ENCODE peak calls at places on chromosomes 3 and 15, in six cellular contexts. One of them, this sample, is unnamed.

GRCh38 chr15:99683000-99683670 is 50.1 kb downstream of the LYSMD4 start:
- DNase-seq in SK-N-SH: no peak
- DNase-seq in coronary artery: no peak
- DNase-seq in AG04450: no peak
- DNase-seq in transverse colon: no peak
- DNase-seq in sigmoid colon: no peak
- DNase-seq in this sample: no peak

GRCh38 chr3:98772022-98772421 is 8.9 kb downstream of the ST3GAL6 start:
- DNase-seq in transverse colon: no peak
- DNase-seq in AG04450: no peak
- DNase-seq in sigmoid colon: no peak
- DNase-seq in SK-N-SH: no peak
- DNase-seq in coronary artery: no peak
- DNase-seq in this sample: no peak

GRCh38 chr3:184360070-184360833 is 1.2 kb downstream of the CLCN2 start:
- DNase-seq in SK-N-SH: no peak
- DNase-seq in coronary artery: no peak
- DNase-seq in sigmoid colon: no peak
- DNase-seq in AG04450: no peak
- DNase-seq in transverse colon: no peak
- DNase-seq in this sample: no peak

GRCh38 chr3:197590313-197590962 is 34.7 kb upstream of the BDH1 start:
- DNase-seq in SK-N-SH: no peak
- DNase-seq in transverse colon: peak; percentile 86
- DNase-seq in AG04450: no peak
- DNase-seq in coronary artery: no peak
- DNase-seq in sigmoid colon: no peak
- DNase-seq in this sample: no peak

GRCh38 chr15:92624401-92624991 is 31.1 kb downstream of the FAM174B start:
- DNase-seq in coronary artery: no peak
- DNase-seq in SK-N-SH: no peak
- DNase-seq in sigmoid colon: peak; percentile 88
- DNase-seq in AG04450: no peak
- DNase-seq in transverse colon: peak; percentile 19
- DNase-seq in this sample: peak; percentile 38

GRCh38 chr3:97687734-97688133 is 76.8 kb upstream of the ARL6 start:
- DNase-seq in SK-N-SH: no peak
- DNase-seq in coronary artery: no peak
- DNase-seq in sigmoid colon: no peak
- DNase-seq in AG04450: no peak
- DNase-seq in transverse colon: no peak
- DNase-seq in this sample: no peak

GRCh38 chr3:122609798-122610559 is 32.5 kb downstream of the PARP15 start:
- DNase-seq in transverse colon: no peak
- DNase-seq in SK-N-SH: no peak
- DNase-seq in sigmoid colon: no peak
- DNase-seq in coronary artery: no peak
- DNase-seq in AG04450: peak; percentile 54
- DNase-seq in this sample: no peak

GRCh38 chr15:68909601-68910000 is 20.7 kb upstream of the SPESP1 start:
- DNase-seq in SK-N-SH: no peak
- DNase-seq in sigmoid colon: no peak
- DNase-seq in transverse colon: no peak
- DNase-seq in coronary artery: no peak
- DNase-seq in AG04450: no peak
- DNase-seq in this sample: no peak

GRCh38 chr3:46960081-46960701 is 16.4 kb downstream of the CCDC12 start:
- DNase-seq in transverse colon: no peak
- DNase-seq in AG04450: peak; percentile 21
- DNase-seq in coronary artery: no peak
- DNase-seq in SK-N-SH: peak; percentile 50
- DNase-seq in sigmoid colon: no peak
- DNase-seq in this sample: peak; percentile 67

GRCh38 chr3:13673207-13673606 is 124.3 kb downstream of the FBLN2 start:
- DNase-seq in transverse colon: no peak
- DNase-seq in SK-N-SH: no peak
- DNase-seq in coronary artery: no peak
- DNase-seq in sigmoid colon: no peak
- DNase-seq in AG04450: no peak
- DNase-seq in this sample: no peak

GRCh38 chr15:100083572-100083971 is 258.2 kb downstream of the ADAMTS17 start:
- DNase-seq in coronary artery: peak; percentile 79
- DNase-seq in sigmoid colon: peak; percentile 40
- DNase-seq in transverse colon: no peak
- DNase-seq in AG04450: no peak
- DNase-seq in SK-N-SH: no peak
- DNase-seq in this sample: peak; percentile 58

GRCh38 chr3:37200141-37200540 is 25.8 kb upstream of the LRRFIP2 start:
- DNase-seq in AG04450: no peak
- DNase-seq in transverse colon: no peak
- DNase-seq in sigmoid colon: no peak
- DNase-seq in coronary artery: no peak
- DNase-seq in SK-N-SH: no peak
- DNase-seq in this sample: no peak

GRCh38 chr15:88324241-88325065 is 67.9 kb upstream of the NTRK3 start:
- DNase-seq in transverse colon: no peak
- DNase-seq in AG04450: no peak
- DNase-seq in coronary artery: no peak
- DNase-seq in SK-N-SH: no peak
- DNase-seq in sigmoid colon: no peak
- DNase-seq in this sample: no peak

GRCh38 chr3:171428892-171429291 is 31.3 kb downstream of the TNIK start:
- DNase-seq in AG04450: no peak
- DNase-seq in coronary artery: no peak
- DNase-seq in SK-N-SH: no peak
- DNase-seq in sigmoid colon: no peak
- DNase-seq in transverse colon: no peak
- DNase-seq in this sample: no peak

GRCh38 chr15:81101894-81102815 is 31.9 kb upstream of the CFAP161 start:
- DNase-seq in transverse colon: no peak
- DNase-seq in AG04450: no peak
- DNase-seq in SK-N-SH: no peak
- DNase-seq in sigmoid colon: no peak
- DNase-seq in coronary artery: no peak
- DNase-seq in this sample: no peak

GRCh38 chr15:40217166-40217785 is 21.6 kb upstream of the PAK6 start:
- DNase-seq in coronary artery: no peak
- DNase-seq in sigmoid colon: no peak
- DNase-seq in transverse colon: peak; percentile 55
- DNase-seq in SK-N-SH: peak; percentile 71
- DNase-seq in AG04450: peak; percentile 32
- DNase-seq in this sample: peak; percentile 74

GRCh38 chr3:23157331-23157730 is 45.8 kb upstream of the UBE2E2 start:
- DNase-seq in sigmoid colon: no peak
- DNase-seq in transverse colon: no peak
- DNase-seq in AG04450: no peak
- DNase-seq in SK-N-SH: no peak
- DNase-seq in coronary artery: no peak
- DNase-seq in this sample: no peak

GRCh38 chr3:129665024-129665768 is 58.7 kb upstream of the PLXND1 start:
- DNase-seq in transverse colon: no peak
- DNase-seq in SK-N-SH: no peak
- DNase-seq in sigmoid colon: no peak
- DNase-seq in coronary artery: no peak
- DNase-seq in AG04450: no peak
- DNase-seq in this sample: no peak

GRCh38 chr3:171157980-171158379 is 131.5 kb upstream of the SLC2A2 start:
- DNase-seq in transverse colon: no peak
- DNase-seq in coronary artery: no peak
- DNase-seq in SK-N-SH: no peak
- DNase-seq in AG04450: no peak
- DNase-seq in sigmoid colon: no peak
- DNase-seq in this sample: no peak

GRCh38 chr15:88075102-88075501 is 181.4 kb downstream of the NTRK3 start:
- DNase-seq in coronary artery: no peak
- DNase-seq in sigmoid colon: no peak
- DNase-seq in AG04450: no peak
- DNase-seq in SK-N-SH: no peak
- DNase-seq in transverse colon: no peak
- DNase-seq in this sample: no peak

GRCh38 chr3:104080228-104080627 is 1286.5 kb upstream of the ALCAM start:
- DNase-seq in coronary artery: no peak
- DNase-seq in SK-N-SH: no peak
- DNase-seq in sigmoid colon: no peak
- DNase-seq in AG04450: no peak
- DNase-seq in transverse colon: no peak
- DNase-seq in this sample: no peak

GRCh38 chr3:89043406-89043947 is 63.9 kb upstream of the EPHA3 start:
- DNase-seq in SK-N-SH: no peak
- DNase-seq in AG04450: no peak
- DNase-seq in sigmoid colon: no peak
- DNase-seq in transverse colon: no peak
- DNase-seq in coronary artery: no peak
- DNase-seq in this sample: no peak

GRCh38 chr3:150737874-150738679 is 24.9 kb downstream of the SIAH2 start:
- DNase-seq in SK-N-SH: no peak
- DNase-seq in transverse colon: no peak
- DNase-seq in coronary artery: no peak
- DNase-seq in sigmoid colon: no peak
- DNase-seq in AG04450: no peak
- DNase-seq in this sample: peak; percentile 91

GRCh38 chr3:37816271-37816670 is 45.4 kb upstream of the CTDSPL start:
- DNase-seq in transverse colon: no peak
- DNase-seq in coronary artery: no peak
- DNase-seq in SK-N-SH: no peak
- DNase-seq in sigmoid colon: no peak
- DNase-seq in AG04450: no peak
- DNase-seq in this sample: no peak

GRCh38 chr3:37622999-37623883 is 238.4 kb upstream of the CTDSPL start:
- DNase-seq in transverse colon: no peak
- DNase-seq in sigmoid colon: no peak
- DNase-seq in coronary artery: peak; percentile 31
- DNase-seq in AG04450: no peak
- DNase-seq in SK-N-SH: no peak
- DNase-seq in this sample: no peak

GRCh38 chr3:12993623-12994356 is 79.4 kb downstream of the IQSEC1 start:
- DNase-seq in AG04450: no peak
- DNase-seq in coronary artery: no peak
- DNase-seq in transverse colon: peak; percentile 34
- DNase-seq in SK-N-SH: peak; percentile 83
- DNase-seq in sigmoid colon: peak; percentile 73
- DNase-seq in this sample: no peak

GRCh38 chr3:126338796-126339241 is 18.4 kb downstream of the KLF15 start:
- DNase-seq in coronary artery: peak; percentile 69
- DNase-seq in AG04450: no peak
- DNase-seq in transverse colon: peak; percentile 5
- DNase-seq in SK-N-SH: peak; percentile 70
- DNase-seq in sigmoid colon: peak; percentile 69
- DNase-seq in this sample: no peak

GRCh38 chr3:72391659-72392058 is 456.6 kb downstream of the SHQ1 start:
- DNase-seq in sigmoid colon: no peak
- DNase-seq in coronary artery: no peak
- DNase-seq in SK-N-SH: no peak
- DNase-seq in AG04450: no peak
- DNase-seq in transverse colon: no peak
- DNase-seq in this sample: no peak

GRCh38 chr3:72388644-72389043 is 459.6 kb downstream of the SHQ1 start:
- DNase-seq in SK-N-SH: no peak
- DNase-seq in coronary artery: no peak
- DNase-seq in AG04450: no peak
- DNase-seq in sigmoid colon: no peak
- DNase-seq in transverse colon: no peak
- DNase-seq in this sample: no peak

GRCh38 chr3:72393455-72393854 is 454.8 kb downstream of the SHQ1 start:
- DNase-seq in transverse colon: no peak
- DNase-seq in coronary artery: no peak
- DNase-seq in AG04450: no peak
- DNase-seq in sigmoid colon: no peak
- DNase-seq in SK-N-SH: no peak
- DNase-seq in this sample: no peak

GRCh38 chr3:72388117-72388516 is 460.1 kb downstream of the SHQ1 start:
- DNase-seq in SK-N-SH: no peak
- DNase-seq in coronary artery: no peak
- DNase-seq in sigmoid colon: no peak
- DNase-seq in transverse colon: no peak
- DNase-seq in AG04450: no peak
- DNase-seq in this sample: no peak

GRCh38 chr3:72390841-72391240 is 457.4 kb downstream of the SHQ1 start:
- DNase-seq in sigmoid colon: no peak
- DNase-seq in coronary artery: no peak
- DNase-seq in AG04450: no peak
- DNase-seq in transverse colon: no peak
- DNase-seq in SK-N-SH: no peak
- DNase-seq in this sample: no peak
- TF ChIP-seq CTCF in sigmoid colon: no peak
- TF ChIP-seq CTCF in coronary artery: no peak
- TF ChIP-seq CTCF in AG04450: no peak
- TF ChIP-seq CTCF in transverse colon: no peak
- TF ChIP-seq CTCF in SK-N-SH: no peak
- TF ChIP-seq CTCF in this sample: no peak

DNA sequence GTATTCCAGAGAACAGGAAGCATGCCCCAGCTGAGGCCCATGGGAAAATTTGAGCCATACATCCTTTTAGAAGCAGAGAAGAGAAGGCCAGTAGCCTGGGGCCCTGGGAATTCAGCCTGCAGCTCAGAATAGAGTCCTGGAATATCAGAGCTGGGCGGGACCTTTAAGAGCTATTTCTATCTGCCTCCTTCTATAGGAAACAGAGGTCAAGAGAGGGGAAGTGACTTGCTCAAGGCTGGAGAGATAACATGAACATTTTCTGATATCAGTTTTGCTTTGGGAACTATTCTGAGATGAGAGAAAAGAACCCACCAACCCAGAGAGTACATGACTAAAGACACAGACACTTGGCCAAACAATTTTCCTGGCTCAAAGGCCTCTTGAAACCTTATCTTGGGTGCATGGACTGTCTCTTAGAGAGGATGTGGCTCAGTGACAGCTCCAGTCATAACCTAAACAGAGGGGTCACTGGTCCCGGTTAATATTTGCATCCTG is 26.0 kb downstream of the MASP1 start:
- DNase-seq in SK-N-SH: no peak
- DNase-seq in transverse colon: no peak
- DNase-seq in AG04450: no peak
- DNase-seq in coronary artery: peak; percentile 14
- DNase-seq in sigmoid colon: no peak
- DNase-seq in this sample: no peak
- H3K27ac ChIP-seq in SK-N-SH: no peak overlapping the region
- H3K27ac ChIP-seq in transverse colon: peak overlapping the region; percentile 60
- H3K27ac ChIP-seq in AG04450: peak overlapping the region; percentile 81
- H3K27ac ChIP-seq in coronary artery: peak overlapping the region; percentile 40
- H3K27ac ChIP-seq in sigmoid colon: peak overlapping the region; percentile 70
- H3K27ac ChIP-seq in this sample: no peak overlapping the region

DNA sequence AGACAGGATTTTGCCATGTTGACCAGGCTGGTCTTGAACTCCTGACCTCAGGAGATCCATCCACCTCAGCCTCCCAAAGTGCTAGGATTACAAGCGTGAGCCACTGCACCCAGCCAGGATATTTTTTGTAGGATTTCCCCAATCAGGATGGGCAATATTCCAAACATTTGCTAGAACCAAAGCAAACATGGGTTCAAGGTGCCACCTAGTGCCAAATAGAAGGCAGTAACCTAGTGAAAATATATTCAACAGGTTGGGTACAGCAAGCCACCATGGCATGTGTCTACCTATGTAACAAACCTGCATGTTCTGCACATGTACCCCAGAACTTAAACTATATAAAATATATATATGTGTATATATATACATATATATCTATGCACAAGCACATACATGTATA is 185.9 kb upstream of the CADM2 start:
- DNase-seq in AG04450: no peak
- DNase-seq in SK-N-SH: no peak
- DNase-seq in sigmoid colon: no peak
- DNase-seq in coronary artery: no peak
- DNase-seq in transverse colon: no peak
- DNase-seq in this sample: no peak
- TF ChIP-seq CTCF in AG04450: no peak
- TF ChIP-seq CTCF in SK-N-SH: no peak
- TF ChIP-seq CTCF in sigmoid colon: no peak
- TF ChIP-seq CTCF in coronary artery: no peak
- TF ChIP-seq CTCF in transverse colon: no peak
- TF ChIP-seq CTCF in this sample: no peak

GRCh38 chr3:188707396-188708288 is 464.1 kb upstream of the TPRG1 start:
- DNase-seq in SK-N-SH: no peak
- DNase-seq in transverse colon: no peak
- DNase-seq in AG04450: no peak
- DNase-seq in coronary artery: no peak
- DNase-seq in sigmoid colon: no peak
- DNase-seq in this sample: peak; percentile 53
- H3K27ac ChIP-seq in SK-N-SH: no peak overlapping the region
- H3K27ac ChIP-seq in transverse colon: no peak overlapping the region
- H3K27ac ChIP-seq in AG04450: no peak overlapping the region
- H3K27ac ChIP-seq in coronary artery: peak overlapping the region; percentile 23
- H3K27ac ChIP-seq in sigmoid colon: peak overlapping the region; percentile 24
- H3K27ac ChIP-seq in this sample: peak overlapping the region; percentile 64

This sample was measured in adrenal gland.